ENCODE peak calls at places on chromosomes 13 and 19, in five cellular contexts. O, M, Q, D and W are unnamed samples.

GRCh38 chr13:25114220-25114619 is 18.3 kb downstream of the PABPC3 start:
- DNase-seq in M (peak; percentile 71), O (peak; percentile 72), D (peak; percentile 75), Q (peak; percentile 31), W (peak; percentile 77)

GRCh38 chr13:49444517-49445395 is 682 bp downstream of the SETDB2 start:
- DNase-seq in D (no peak), O (peak; percentile 52), Q (no peak), M (peak; percentile 55), W (peak; percentile 51)

GRCh38 chr13:26529441-26529840 is 28.0 kb upstream of the WASF3 start:
- DNase-seq in Q (no peak), D (peak; percentile 71), O (peak; percentile 76), M (peak; percentile 39), W (peak; percentile 41)

GRCh38 chr19:3682741-3683404 is 17.4 kb downstream of the PIP5K1C start:
- DNase-seq in M (no peak), D (peak; percentile 27), Q (no peak), O (peak; percentile 55), W (no peak)

GRCh38 chr13:112828082-112828699 is 138.4 kb downstream of the ATP11A start:
- DNase-seq in Q (no peak), O (no peak), D (no peak), M (no peak), W (no peak)

GRCh38 chr19:35331551-35332214 is 2.7 kb downstream of the CD22 start:
- DNase-seq in O (no peak), M (no peak), D (no peak), Q (no peak), W (no peak)

GRCh38 chr13:44058067-44058466 is 178.4 kb downstream of the LACC1 start:
- DNase-seq in D (no peak), Q (no peak), M (no peak), O (no peak), W (no peak)

GRCh38 chr13:45737571-45738002 is 35.5 kb downstream of the CBY2 start:
- DNase-seq in M (no peak), D (no peak), O (no peak), Q (no peak), W (no peak)

GRCh38 chr13:113654175-113654560 is 3.8 kb downstream of the ATP4B start:
- DNase-seq in M (no peak), Q (no peak), O (no peak), D (peak; percentile 58), W (no peak)

GRCh38 chr19:1214862-1215731 is 9.5 kb downstream of the STK11 start:
- DNase-seq in O (no peak), Q (no peak), D (no peak), M (no peak), W (peak; percentile 61)

GRCh38 chr13:26881154-26881553 is 120.6 kb upstream of the GPR12 start:
- DNase-seq in Q (no peak), O (peak; percentile 13), D (no peak), M (peak; percentile 12), W (peak; percentile 59)

GRCh38 chr19:28594737-28595136 is 618.2 kb downstream of the UQCRFS1 start:
- DNase-seq in D (no peak), M (no peak), O (no peak), Q (no peak), W (no peak)

GRCh38 chr13:49419292-49419691 is 24.6 kb downstream of the CAB39L start:
- DNase-seq in O (no peak), D (no peak), Q (no peak), M (no peak), W (no peak)

GRCh38 chr13:23644527-23644926 is 74.3 kb downstream of the TNFRSF19 start:
- DNase-seq in M (no peak), O (no peak), D (no peak), Q (no peak), W (peak; percentile 8)

GRCh38 chr19:1672038-1672768 is 19.8 kb upstream of the TCF3 start:
- DNase-seq in M (peak; percentile 54), D (no peak), Q (peak; percentile 75), O (peak; percentile 23), W (peak; percentile 5)

GRCh38 chr13:111913790-111914189 is 153.2 kb upstream of the SOX1 start:
- DNase-seq in O (no peak), D (no peak), M (no peak), Q (no peak), W (no peak)

GRCh38 chr19:21256722-21257121 is 72.5 kb downstream of the ZNF708 start:
- DNase-seq in Q (no peak), O (peak; percentile 4), M (peak; percentile 4), D (no peak), W (peak; percentile 26)

GRCh38 chr19:45730389-45731288 is at the start of gene FBXO46:
- DNase-seq in D (peak; percentile 99), Q (peak; percentile 86), O (peak; percentile 99), M (peak; percentile 96), W (peak; percentile 98)

GRCh38 chr19:5480427-5480836 is 25.2 kb downstream of the ZNRF4 start:
- DNase-seq in M (peak; percentile 24), D (peak; percentile 12), Q (no peak), O (no peak), W (no peak)

GRCh38 chr13:87498681-87499080 is 172.5 kb upstream of the SLITRK5 start:
- DNase-seq in D (no peak), O (no peak), M (peak; percentile 10), Q (no peak), W (no peak)

GRCh38 chr13:36297259-36297599 is 385 bp downstream of the CCDC169 start:
- DNase-seq in M (peak; percentile 28), O (peak; percentile 51), Q (no peak), D (no peak), W (peak; percentile 9)

GRCh38 chr19:35717665-35718344 is at the start of gene KMT2B:
- DNase-seq in O (no peak), D (no peak), M (peak; percentile 99), Q (peak; percentile 95), W (peak; percentile 93)

GRCh38 chr19:24029941-24030636 is 56.9 kb upstream of the ZNF254 start:
- DNase-seq in M (no peak), D (no peak), O (no peak), Q (no peak), W (no peak)

GRCh38 chr13:113789167-113789566 is 30.1 kb downstream of the TMEM255B start:
- DNase-seq in M (no peak), Q (no peak), D (no peak), O (no peak), W (no peak)

GRCh38 chr19:42176649-42176989 is 40.9 kb downstream of the DEDD2 start:
- DNase-seq in O (no peak), Q (no peak), M (peak; percentile 41), D (no peak), W (no peak)

GRCh38 chr19:42177686-42178019 is 39.8 kb downstream of the DEDD2 start:
- DNase-seq in O (no peak), D (no peak), M (no peak), Q (no peak), W (no peak)

GRCh38 chr19:42179501-42179817 is 38.0 kb downstream of the DEDD2 start:
- DNase-seq in M (no peak), Q (no peak), D (no peak), O (no peak), W (no peak)

GRCh38 chr19:42176990-42177685 is 40.3 kb downstream of the DEDD2 start:
- DNase-seq in O (peak; percentile 58), M (peak; percentile 64), Q (peak; percentile 71), D (peak; percentile 60), W (peak; percentile 72)

DNA sequence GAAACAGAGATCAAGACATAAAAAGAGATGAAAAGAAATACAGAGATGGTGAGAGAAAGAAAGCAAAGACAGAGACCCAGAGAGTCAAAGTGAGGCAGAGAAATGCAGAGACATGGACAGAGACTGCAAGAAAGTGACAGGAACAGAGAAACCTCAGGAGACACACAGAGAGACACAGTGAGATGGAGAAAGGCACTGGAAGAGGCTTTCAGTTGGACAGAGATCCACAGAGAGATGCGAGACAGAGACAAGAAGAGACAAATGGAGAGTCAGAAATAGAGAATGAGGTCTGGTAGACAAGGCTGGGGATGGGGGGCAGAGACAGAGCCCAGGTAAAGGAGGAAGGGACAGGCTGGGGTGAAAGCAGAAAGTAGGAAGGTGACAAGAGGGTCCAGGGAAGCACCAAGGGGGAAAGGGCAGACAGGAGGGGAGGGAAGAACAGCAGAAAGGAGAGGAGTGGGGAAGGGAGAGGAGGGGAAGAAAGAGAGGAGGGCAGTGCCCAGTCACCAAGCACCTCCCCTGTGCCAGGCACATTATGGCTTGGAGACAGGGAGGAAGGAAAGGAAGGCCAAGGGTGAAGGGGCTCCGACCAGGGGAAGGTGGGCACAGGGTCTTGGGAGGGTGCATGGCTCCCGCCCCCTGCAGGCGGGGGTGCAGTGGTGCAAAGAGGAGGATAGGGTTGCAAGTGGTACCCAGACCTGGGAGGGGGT is 38.5 kb downstream of the DEDD2 start:
- DNase-seq in M (no peak), Q (no peak), O (no peak), D (no peak), W (no peak)
- TF ChIP-seq CTCF in M (no peak), Q (no peak), O (peak; percentile 39), D (peak; percentile 58), W (peak; percentile 71)

GRCh38 chr13:33490461-33491327 is 205.1 kb upstream of the STARD13 start:
- DNase-seq in Q (no peak), D (peak; percentile 95), O (peak; percentile 29), M (no peak), W (no peak)
- TF ChIP-seq CTCF in Q (no peak), D (no peak), O (no peak), M (no peak), W (no peak)

GRCh38 chr19:8831832-8832131 is 322 bp downstream of the ZNF558 start:
- DNase-seq in M (peak; percentile 52), D (no peak), Q (no peak), O (no peak), W (no peak)

GRCh38 chr19:8831373-8831772 is 731 bp downstream of the ZNF558 start:
- DNase-seq in Q (no peak), D (no peak), O (no peak), M (no peak), W (no peak)

GRCh38 chr19:8826371-8826770 is 5.7 kb downstream of the ZNF558 start:
- DNase-seq in Q (no peak), O (no peak), D (no peak), M (no peak), W (no peak)

GRCh38 chr19:8832132-8833021 is at the start of the genes MBD3L1 and ZNF558:
- DNase-seq in M (peak; percentile 96), O (peak; percentile 97), D (peak; percentile 8), Q (peak; percentile 99), W (peak; percentile 97)

GRCh38 chr19:8827277-8827676 is 4.8 kb downstream of the ZNF558 start:
- DNase-seq in D (no peak), M (no peak), Q (no peak), O (no peak), W (no peak)
- TF ChIP-seq CTCF in D (no peak), M (no peak), Q (no peak), O (no peak), W (no peak)

DNA sequence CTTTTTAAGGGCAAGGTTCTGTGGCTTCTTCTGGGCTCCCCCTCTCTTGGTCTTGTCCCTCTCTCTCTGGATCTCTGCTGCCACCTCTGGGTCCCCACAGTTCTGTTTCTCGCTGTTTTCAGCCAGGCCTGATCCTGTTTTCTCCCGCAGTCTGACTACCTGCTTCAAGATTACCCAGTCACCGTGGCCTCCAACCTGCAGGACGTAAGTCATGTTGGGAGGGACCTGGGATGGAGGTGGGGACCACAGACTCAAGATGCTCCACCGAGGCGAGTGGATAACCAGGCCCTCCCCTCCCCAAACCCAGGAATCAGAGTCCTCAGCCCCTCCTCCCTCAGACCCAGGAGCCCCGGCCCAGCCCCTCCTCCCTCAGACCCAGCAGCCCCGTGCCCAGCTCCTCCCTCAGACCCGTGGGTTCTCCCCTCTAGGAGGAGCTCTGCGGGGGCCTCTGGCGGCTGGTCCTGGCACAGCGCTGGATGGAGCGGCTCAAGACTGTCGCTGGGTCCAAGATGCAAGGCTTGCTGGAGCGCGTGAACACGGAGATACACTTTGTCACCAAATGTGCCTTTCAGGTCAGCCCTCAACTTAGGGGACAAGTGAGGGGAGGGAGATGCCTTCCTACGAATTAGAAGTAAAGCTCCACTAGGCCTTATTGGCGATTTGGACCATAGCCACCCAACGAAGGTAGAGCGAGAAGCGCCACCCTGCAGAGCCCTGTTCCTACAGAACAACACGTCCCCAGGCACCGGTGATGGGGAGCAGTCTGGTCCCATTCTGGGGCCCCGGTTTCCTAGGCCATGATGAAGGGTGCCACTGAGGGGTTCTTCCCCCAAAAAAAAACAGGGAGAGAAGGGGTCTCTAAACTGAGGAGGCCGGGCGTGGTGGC is 2.2 kb downstream of the FLT3LG start:
- DNase-seq in Q (no peak), M (no peak), O (no peak), D (peak; percentile 52), W (no peak)
- TF ChIP-seq CTCF in Q (no peak), M (peak; percentile 25), O (peak; percentile 58), D (peak; percentile 77), W (peak; percentile 54)